ENCODE peak calls at places on chromosome 19, in nine cellular contexts. T, P, V, A, W, C, I, J and B are unnamed samples. For H3K27me3, the result is how much of the 10 kb centered on the place peaks cover.

GRCh38 chr19:18858906-18859646 is 27.3 kb downstream of the UPF1 start:
- DNase-seq in C (no peak), I (no peak), V (no peak), J (no peak), W (no peak), T (no peak), A (no peak), P (no peak), B (no peak)

GRCh38 chr19:44878119-44878865 is 12.8 kb upstream of the TOMM40 start:
- DNase-seq in V (no peak), T (no peak), J (no peak), I (no peak), C (no peak), W (no peak), P (no peak), A (no peak), B (no peak)

GRCh38 chr19:45403781-45404556 is 900 bp downstream of the PPP1R13L start:
- DNase-seq in C (peak), W (peak), T (peak), P (no peak), I (peak), V (peak), J (peak), A (peak), B (no peak)

GRCh38 chr19:39032164-39032918 is at the start of gene FBXO27:
- DNase-seq in J (peak), T (no peak), W (peak), C (peak), I (peak), V (peak), A (no peak), P (no peak), B (no peak)

GRCh38 chr19:12695090-12695489 is 1.3 kb downstream of the FBXW9 start:
- DNase-seq in P (no peak), T (no peak), J (no peak), W (no peak), I (no peak), A (no peak), V (no peak), C (no peak), B (no peak)

GRCh38 chr19:40621283-40621682 is 20.1 kb downstream of the LTBP4 start:
- DNase-seq in C (no peak), P (no peak), A (no peak), T (no peak), I (no peak), J (no peak), V (no peak), W (no peak), B (no peak)

GRCh38 chr19:29841559-29842367 is 30.0 kb downstream of the CCNE1 start:
- DNase-seq in J (peak), I (peak), C (no peak), P (no peak), V (no peak), T (peak), A (no peak), W (peak), B (peak)

GRCh38 chr19:36973021-36973843 is 57.1 kb downstream of the ZNF568 start:
- DNase-seq in C (peak), V (peak), P (peak), I (no peak), T (peak), W (peak), J (peak), A (peak), B (peak)

GRCh38 chr19:12695997-12696365 is 450 bp downstream of the FBXW9 start:
- DNase-seq in J (no peak), I (no peak), T (no peak), P (no peak), V (no peak), C (no peak), W (no peak), A (no peak), B (no peak)

GRCh38 chr19:1076951-1077350 is 10.0 kb downstream of the ARHGAP45 start:
- DNase-seq in V (peak), J (peak), C (peak), W (peak), T (no peak), A (peak), I (no peak), P (no peak), B (no peak)

DNA sequence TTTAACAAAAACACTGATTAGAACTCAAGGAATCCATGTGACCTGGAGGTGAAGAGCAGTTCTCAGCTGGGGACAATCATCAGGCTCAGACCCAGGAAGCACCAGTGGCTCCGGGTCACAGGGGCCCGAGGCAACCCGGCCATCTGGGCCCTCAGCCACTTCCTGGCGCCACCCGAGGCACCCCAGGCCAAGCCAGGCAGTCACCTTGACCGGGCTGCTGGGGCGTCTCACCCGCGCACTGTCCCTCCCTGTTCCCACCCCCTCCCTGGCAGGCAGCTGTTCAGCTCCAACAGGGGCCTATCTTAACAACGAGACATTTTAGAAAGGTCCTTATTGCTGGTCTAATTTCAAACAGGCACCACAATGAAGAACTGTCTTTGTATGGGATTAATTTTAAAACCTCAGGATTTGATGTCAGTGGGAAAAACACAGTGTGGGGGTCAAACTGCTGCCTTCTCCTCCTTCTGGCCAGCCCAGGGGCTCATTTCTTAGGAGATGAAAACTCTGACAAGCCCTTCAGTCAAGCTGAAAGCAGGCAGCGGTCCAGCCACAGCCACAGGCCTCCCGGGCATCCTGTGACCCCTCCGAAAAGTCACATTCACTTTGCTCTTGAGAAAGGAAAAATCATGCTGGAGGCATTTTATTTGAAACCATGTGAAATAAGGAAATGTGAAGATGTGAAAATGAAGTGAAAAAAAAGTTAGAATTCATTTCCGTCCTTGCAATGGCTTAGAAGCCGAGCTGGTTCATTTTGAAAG is 83.3 kb downstream of the KCTD15 start:
- DNase-seq in V (peak), A (no peak), C (peak), T (no peak), W (no peak), P (no peak), J (no peak), I (no peak), B (peak)
- H3K4me3 ChIP-seq in V (no peak), A (no peak), C (no peak), T (no peak), W (no peak), P (no peak), J (no peak), I (no peak), B (peak)

GRCh38 chr19:42421101-42421500 is 6.1 kb downstream of the LIPE start:
- DNase-seq in I (no peak), A (no peak), T (no peak), P (no peak), J (no peak), C (no peak), W (no peak), V (no peak), B (no peak)
- H3K27ac ChIP-seq in I (no peak), A (no peak), T (no peak), P (no peak), J (no peak), C (peak), W (no peak), V (no peak), B (no peak)

GRCh38 chr19:4581381-4582111 is 22.1 kb upstream of the SEMA6B start:
- DNase-seq in I (peak), J (no peak), W (no peak), P (no peak), V (no peak), A (no peak), T (no peak), C (no peak), B (peak)

GRCh38 chr19:4582112-4582553 is 22.6 kb upstream of the SEMA6B start:
- DNase-seq in A (no peak), T (no peak), W (no peak), C (no peak), J (no peak), V (no peak), P (no peak), I (no peak), B (no peak)

GRCh38 chr19:4579389-4579788 is 19.9 kb upstream of the SEMA6B start:
- DNase-seq in T (no peak), A (no peak), I (no peak), C (no peak), P (no peak), V (no peak), W (no peak), J (no peak), B (no peak)

GRCh38 chr19:4580021-4580901 is 20.8 kb upstream of the SEMA6B start:
- DNase-seq in I (peak), V (no peak), C (no peak), W (no peak), A (no peak), T (no peak), J (no peak), P (no peak), B (peak)

DNA sequence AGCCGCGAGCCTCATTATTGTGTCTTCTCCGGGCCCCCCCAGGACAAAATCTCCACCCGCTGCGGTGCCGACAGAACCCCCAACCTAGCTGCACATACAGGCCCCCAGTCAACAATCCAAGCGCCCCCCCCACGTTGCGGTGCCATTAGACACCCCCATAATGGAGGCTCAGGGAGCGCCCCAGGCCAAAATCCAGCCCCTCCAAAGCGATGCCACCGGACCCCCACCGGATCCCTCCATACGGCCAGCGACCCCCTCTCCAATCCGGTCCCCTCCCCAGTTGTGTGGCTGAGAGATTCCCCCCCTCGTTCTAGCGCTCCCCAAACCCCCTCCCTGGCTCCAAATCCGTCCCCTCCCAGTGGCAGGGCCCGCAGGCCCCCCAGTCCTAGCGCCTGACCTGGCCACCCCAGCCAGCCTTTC is 21.5 kb upstream of the SEMA6B start:
- DNase-seq in I (no peak), T (no peak), P (no peak), W (no peak), V (no peak), J (no peak), A (no peak), C (no peak), B (no peak)
- H3K27me3 ChIP-seq in I (under half), T (under half), P (under half), W (under half), V (under half), J (under half), A (under half), C (under half), B (under half)

DNA sequence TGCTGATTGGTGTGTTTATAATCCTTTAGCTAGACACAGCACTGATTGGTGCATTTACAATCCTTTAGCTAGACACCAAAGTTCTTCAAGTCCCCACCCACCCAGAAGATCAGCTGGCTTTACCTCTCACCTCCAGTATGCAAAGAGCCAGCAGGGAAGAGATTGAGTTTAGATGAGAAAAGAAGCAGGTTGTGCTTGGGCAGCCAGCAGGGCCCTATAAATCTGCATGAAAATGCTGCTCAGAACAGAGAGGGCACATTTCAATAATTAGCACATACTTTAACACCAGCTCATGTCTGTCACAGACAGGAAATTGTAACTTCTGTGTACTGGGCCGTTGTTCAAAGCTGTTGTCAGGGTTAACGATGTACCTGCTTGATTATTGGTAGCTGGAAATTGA is 1204.3 kb downstream of the UQCRFS1 start:
- DNase-seq in C (no peak), V (no peak), T (no peak), P (no peak), A (no peak), J (no peak), W (no peak), I (no peak), B (no peak)
- H3K4me3 ChIP-seq in C (no peak), V (no peak), T (no peak), P (no peak), A (no peak), J (no peak), W (no peak), I (no peak), B (no peak)

GRCh38 chr19:55576746-55577145 is 3.9 kb downstream of the ZNF579 start:
- DNase-seq in V (no peak), C (no peak), T (no peak), J (no peak), W (no peak), P (no peak), I (no peak), A (no peak), B (no peak)
- H3K27ac ChIP-seq in V (no peak), C (no peak), T (no peak), J (no peak), W (no peak), P (no peak), I (no peak), A (no peak), B (no peak)

GRCh38 chr19:33193269-33193863 is 764 bp upstream of the LRP3 start:
- DNase-seq in P (no peak), T (no peak), V (peak), J (no peak), C (no peak), W (no peak), A (no peak), I (no peak), B (no peak)
- H3K27me3 ChIP-seq in P (under half), T (under half), V (under half), J (under half), C (under half), W (under half), A (under half), I (under half), B (under half)

GRCh38 chr19:13838943-13839192 is 38.1 kb upstream of the NANOS3 start:
- DNase-seq in C (peak), A (peak), T (no peak), I (no peak), V (no peak), J (no peak), W (no peak), P (no peak), B (peak)
- H3K4me3 ChIP-seq in C (no peak), A (peak), T (peak), I (no peak), V (peak), J (no peak), W (peak), P (peak), B (peak)

GRCh38 chr19:47256688-47257410 is 524 bp downstream of the CCDC9 start:
- DNase-seq in C (peak), V (peak), P (peak), I (peak), A (peak), J (peak), W (peak), T (peak), B (peak)

GRCh38 chr19:47258895-47259555 is 2.7 kb downstream of the CCDC9 start:
- DNase-seq in V (no peak), J (no peak), T (no peak), P (no peak), I (no peak), A (no peak), C (no peak), W (no peak), B (no peak)

GRCh38 chr19:47257411-47258169 is 1.3 kb downstream of the CCDC9 start:
- DNase-seq in V (no peak), C (no peak), W (no peak), A (no peak), I (no peak), T (no peak), J (no peak), P (no peak), B (no peak)

GRCh38 chr19:47260476-47260875 is 4.2 kb downstream of the CCDC9 start:
- DNase-seq in V (no peak), T (no peak), I (no peak), P (no peak), C (no peak), J (no peak), A (no peak), W (no peak), B (no peak)

GRCh38 chr19:47258434-47258833 is 2.1 kb downstream of the CCDC9 start:
- DNase-seq in I (no peak), J (no peak), A (no peak), P (no peak), V (no peak), W (no peak), T (no peak), C (no peak), B (no peak)
- H3K27ac ChIP-seq in I (no peak), J (no peak), A (peak), P (peak), V (peak), W (peak), T (no peak), C (peak), B (no peak)